ENCODE peak calls at places on chromosomes 5 and 9, in seven cellular contexts. K is GM10248, X is lung, L is body of pancreas, M is upper lobe of right lung, S is fibroblast of mammary gland, R is AG09309. W is an unnamed sample.

GRCh38 chr5:142078251-142078650 is 30.3 kb upstream of the NDFIP1 start:
- DNase-seq in R (no peak), X (no peak), S (no peak), L (no peak), M (no peak), K (no peak), W (no peak)

GRCh38 chr9:116137010-116137409 is 16.6 kb upstream of the PAPPA start:
- DNase-seq in K (no peak), L (no peak), S (no peak), X (no peak), M (no peak), R (no peak), W (no peak)

GRCh38 chr9:113399646-113400200 is 1.4 kb downstream of the ALAD start:
- DNase-seq in L (no peak), R (no peak), M (no peak), X (no peak), S (no peak), K (no peak), W (no peak)

GRCh38 chr5:141657937-141658545 is 6.8 kb upstream of the FCHSD1 start:
- DNase-seq in X (no peak), S (peak; percentile 98), M (peak; percentile 31), K (peak; percentile 56), R (peak; percentile 77), L (no peak), W (peak; percentile 75)

GRCh38 chr9:135565636-135566035 is 4.1 kb downstream of the PAEP start:
- DNase-seq in X (no peak), K (no peak), M (no peak), R (no peak), S (no peak), L (no peak), W (no peak)

GRCh38 chr9:95460627-95461164 is 56.1 kb downstream of the PTCH1 start:
- DNase-seq in K (no peak), M (no peak), L (no peak), S (no peak), R (no peak), X (no peak), W (no peak)

GRCh38 chr5:124263680-124264491 is 482.6 kb downstream of the ZNF608 start:
- DNase-seq in X (no peak), S (no peak), K (no peak), L (no peak), R (no peak), M (no peak), W (no peak)

GRCh38 chr5:32302822-32303754 is 9.7 kb downstream of the MTMR12 start:
- DNase-seq in K (no peak), L (no peak), S (peak; percentile 14), R (no peak), X (no peak), M (no peak), W (no peak)

GRCh38 chr5:78649220-78649700 is 688 bp upstream of the LHFPL2 start:
- DNase-seq in K (no peak), S (peak; percentile 29), R (no peak), M (no peak), X (no peak), L (no peak), W (no peak)

GRCh38 chr5:71954329-71954728 is 152.9 kb upstream of the MAP1B start:
- DNase-seq in K (no peak), S (no peak), R (no peak), X (no peak), M (no peak), L (no peak), W (no peak)

GRCh38 chr9:115202960-115203751 is 85.2 kb upstream of the TNC start:
- DNase-seq in X (no peak), S (peak; percentile 99), K (no peak), M (no peak), L (no peak), R (peak; percentile 86), W (no peak)

GRCh38 chr5:88860501-88860900 is 22.5 kb downstream of the MEF2C start:
- DNase-seq in X (no peak), S (peak; percentile 54), R (peak; percentile 13), K (no peak), L (no peak), M (no peak), W (no peak)

GRCh38 chr9:6584881-6585597 is 60.5 kb downstream of the GLDC start:
- DNase-seq in L (no peak), X (no peak), R (peak; percentile 3), K (no peak), M (no peak), S (peak; percentile 55), W (peak; percentile 39)

GRCh38 chr9:128902351-128903078 is 18.3 kb upstream of the PHYHD1 start:
- DNase-seq in L (no peak), K (peak; percentile 85), R (no peak), S (no peak), X (no peak), M (no peak), W (peak; percentile 81)

GRCh38 chr5:54009357-54009756 is 301.0 kb downstream of the ARL15 start:
- DNase-seq in L (no peak), R (no peak), X (no peak), K (no peak), M (no peak), S (no peak), W (no peak)

GRCh38 chr9:69444021-69444420 is 119.0 kb downstream of the ENTREP1 start:
- DNase-seq in K (no peak), M (peak; percentile 8), S (peak; percentile 92), R (peak; percentile 28), L (no peak), X (no peak), W (no peak)

GRCh38 chr9:97714435-97714834 is 17.3 kb upstream of the XPA start:
- DNase-seq in M (no peak), K (no peak), L (no peak), X (no peak), R (peak; percentile 71), S (peak; percentile 28), W (no peak)

GRCh38 chr9:116506685-116507084 is 180.4 kb upstream of the TRIM32 start:
- DNase-seq in R (no peak), X (no peak), L (no peak), M (no peak), K (no peak), S (peak; percentile 76), W (no peak)

GRCh38 chr5:60102961-60103683 is 209.6 kb upstream of the PDE4D start:
- DNase-seq in R (peak; percentile 8), L (no peak), X (no peak), K (no peak), M (no peak), S (peak; percentile 36), W (no peak)

GRCh38 chr5:74595143-74595915 is 45.2 kb downstream of the ENC1 start:
- DNase-seq in L (peak; percentile 43), S (no peak), X (no peak), K (no peak), M (no peak), R (no peak), W (no peak)

GRCh38 chr5:177350776-177351391 is 584 bp downstream of the LMAN2 start:
- DNase-seq in R (no peak), S (no peak), L (no peak), K (no peak), X (no peak), M (no peak), W (no peak)

GRCh38 chr5:127919006-127919796 is 164.4 kb upstream of the SLC12A2 start:
- DNase-seq in X (no peak), K (no peak), M (no peak), S (no peak), L (no peak), R (no peak), W (no peak)

GRCh38 chr9:136492978-136493522 is 10.2 kb upstream of the SEC16A start:
- DNase-seq in R (no peak), L (no peak), S (no peak), X (no peak), M (no peak), K (no peak), W (no peak)

GRCh38 chr5:68468322-68468721 is 252.8 kb downstream of the PIK3R1 start:
- DNase-seq in S (no peak), X (no peak), L (no peak), R (no peak), K (no peak), M (no peak), W (no peak)

DNA sequence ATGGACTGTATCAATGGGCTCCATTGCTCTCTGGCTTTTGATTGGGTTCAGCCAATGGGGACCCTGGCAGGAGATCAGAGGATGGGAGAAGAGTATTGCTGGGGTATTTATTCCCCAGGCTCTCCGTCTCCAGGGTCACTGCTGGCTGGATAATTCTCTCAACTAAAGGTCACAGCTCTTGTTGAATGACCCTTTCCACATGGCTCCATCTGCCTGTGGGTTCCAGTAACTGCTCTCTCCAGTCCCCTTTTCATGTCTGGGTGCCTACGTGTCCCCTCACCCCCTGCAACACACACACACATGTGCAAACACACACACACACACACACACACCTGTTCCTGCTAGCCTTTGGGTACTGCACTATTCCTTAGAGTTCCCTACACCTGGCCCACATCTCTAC is 53.9 kb upstream of the RIC1 start:
- DNase-seq in R (no peak), S (no peak), M (no peak), L (no peak), K (no peak), X (no peak), W (no peak)
- TF ChIP-seq CTCF in R (peak; percentile 15), S (no peak), M (no peak), L (no peak), K (peak; percentile 20), X (no peak), W (peak; percentile 47)

GRCh38 chr5:164672190-164672589 is 1166.8 kb downstream of the MAT2B start:
- DNase-seq in R (no peak), X (no peak), M (no peak), L (no peak), S (no peak), K (no peak), W (no peak)

GRCh38 chr5:164672931-164673694 is 1167.7 kb downstream of the MAT2B start:
- DNase-seq in S (peak; percentile 7), L (no peak), R (no peak), K (no peak), X (no peak), M (no peak), W (no peak)
- TF ChIP-seq CTCF in S (peak; percentile 18), L (peak; percentile 8), R (no peak), K (no peak), X (no peak), M (no peak), W (peak; percentile 24)

GRCh38 chr5:146451411-146451810 is 4.3 kb downstream of the TCERG1 start:
- DNase-seq in M (no peak), L (no peak), K (no peak), R (no peak), S (no peak), X (no peak), W (no peak)
- TF ChIP-seq CTCF in M (peak; percentile 11), L (no peak), K (no peak), R (peak; percentile 15), S (no peak), X (no peak), W (peak; percentile 43)

GRCh38 chr9:79654591-79654990 is 82.8 kb downstream of the TLE4 start:
- DNase-seq in R (no peak), M (no peak), L (no peak), S (no peak), K (no peak), X (no peak), W (no peak)

GRCh38 chr9:79652598-79652997 is 80.8 kb downstream of the TLE4 start:
- DNase-seq in L (no peak), X (no peak), M (no peak), K (no peak), S (no peak), R (no peak), W (no peak)

GRCh38 chr9:79655571-79655970 is 83.8 kb downstream of the TLE4 start:
- DNase-seq in S (no peak), K (no peak), R (no peak), L (no peak), M (no peak), X (no peak), W (no peak)

GRCh38 chr9:79656127-79656526 is 84.4 kb downstream of the TLE4 start:
- DNase-seq in K (no peak), X (no peak), R (no peak), L (no peak), M (no peak), S (no peak), W (no peak)

GRCh38 chr9:79651251-79651795 is 79.6 kb downstream of the TLE4 start:
- DNase-seq in R (no peak), S (no peak), K (no peak), L (no peak), M (peak; percentile 66), X (peak; percentile 39), W (no peak)
- TF ChIP-seq CTCF in R (no peak), S (no peak), K (no peak), L (no peak), M (no peak), X (no peak), W (no peak)

W was measured in GM13977.